ENCODE peak calls at places on chromosomes 11 and 22, in six cellular contexts. K is Kasumi-1; G is EL; C is DMS 273 treated with DMSO at 0.1 percent for 48 hours; F is activated CD4-positive, alpha-beta T cell treated with anti-CD3 and anti-CD28 coated beads, Interleukin-2, amount 50 U/mL, for 1 hour; P is HFF-Myc. L is an unnamed sample.

GRCh38 chr11:59779487-59779886 is 24.3 kb downstream of the STX3 start:
- DNase-seq in K (no peak), G (no peak), C (no peak), F (no peak), P (no peak), L (no peak)

GRCh38 chr22:43014062-43014875 is 680 bp downstream of the PACSIN2 start:
- DNase-seq in K (peak; percentile 46), G (peak; percentile 56), C (no peak), F (peak; percentile 27), P (no peak), L (no peak)

GRCh38 chr11:113697075-113697474 is 9.0 kb downstream of the TMPRSS5 start:
- DNase-seq in K (no peak), G (no peak), C (no peak), F (no peak), P (no peak), L (no peak)

GRCh38 chr11:100789500-100789899 is 102.4 kb downstream of the ARHGAP42 start:
- DNase-seq in K (no peak), G (no peak), C (no peak), F (no peak), P (no peak), L (no peak)

GRCh38 chr11:101862410-101863233 is 52.2 kb upstream of the CEP126 start:
- DNase-seq in K (peak; percentile 54), G (peak; percentile 82), C (no peak), F (no peak), P (peak; percentile 44), L (no peak)

GRCh38 chr11:27290261-27290660 is 72.8 kb downstream of the CCDC34 start:
- DNase-seq in K (no peak), G (no peak), C (no peak), F (no peak), P (no peak), L (no peak)

GRCh38 chr11:128891410-128891861 is 280 bp downstream of the KCNJ5 start:
- DNase-seq in K (no peak), G (no peak), C (no peak), F (no peak), P (no peak), L (no peak)

GRCh38 chr22:50338042-50338573 is 5.0 kb upstream of the PPP6R2 start:
- DNase-seq in K (no peak), G (no peak), C (no peak), F (no peak), P (no peak), L (no peak)

GRCh38 chr11:3658252-3658651 is 12.9 kb downstream of the CHRNA10 start:
- DNase-seq in K (no peak), G (no peak), C (no peak), F (no peak), P (no peak), L (no peak)

GRCh38 chr11:44955019-44955738 is 4.5 kb upstream of the TP53I11 start:
- DNase-seq in K (peak; percentile 99), G (peak; percentile 78), C (peak; percentile 68), F (no peak), P (peak; percentile 44), L (peak; percentile 58)

GRCh38 chr22:42062506-42063190 is 8.0 kb downstream of the NAGA start:
- DNase-seq in K (no peak), G (no peak), C (no peak), F (no peak), P (no peak), L (no peak)

GRCh38 chr11:23288001-23288783 is 427.9 kb upstream of the CCDC179 start:
- DNase-seq in K (no peak), G (peak; percentile 91), C (no peak), F (no peak), P (peak; percentile 83), L (peak; percentile 72)

GRCh38 chr11:130131957-130132850 is 27.4 kb upstream of the ST14 start:
- DNase-seq in K (peak; percentile 83), G (peak; percentile 62), C (no peak), F (peak; percentile 31), P (peak; percentile 37), L (peak; percentile 37)

GRCh38 chr11:61162092-61162935 is 1.1 kb upstream of the VPS37C start:
- DNase-seq in K (peak; percentile 12), G (peak; percentile 45), C (peak; percentile 1), F (no peak), P (no peak), L (no peak)

GRCh38 chr11:3169235-3169951 is 4.3 kb upstream of the OSBPL5 start:
- DNase-seq in K (peak; percentile 67), G (peak; percentile 79), C (no peak), F (no peak), P (no peak), L (no peak)

GRCh38 chr22:38338772-38339379 is 21.6 kb upstream of the CSNK1E start:
- DNase-seq in K (no peak), G (no peak), C (no peak), F (no peak), P (no peak), L (no peak)

L was measured in AG04450.